ENCODE peak calls at places on chromosomes 12 and 14, in six cellular contexts. H is HCT116, Z is mesendoderm, X is neural progenitor cell, J is MM.1S, E is K562. K is an unnamed sample.

GRCh38 chr14:23829736-23830474 is 123.7 kb upstream of the DHRS4 start:
- DNase-seq in H (peak; percentile 93), J (no peak), E (peak; percentile 1), Z (peak; percentile 28), X (no peak), K (peak; percentile 50)

GRCh38 chr14:90675399-90675798 is 140.8 kb downstream of the TTC7B start:
- DNase-seq in E (no peak), J (no peak), X (no peak), H (no peak), Z (no peak), K (no peak)

GRCh38 chr12:28446031-28446430 is 255.8 kb downstream of the CCDC91 start:
- DNase-seq in Z (no peak), H (no peak), E (no peak), X (no peak), J (no peak), K (no peak)

GRCh38 chr12:96880220-96880619 is 26.8 kb upstream of the NEDD1 start:
- DNase-seq in J (no peak), E (no peak), Z (no peak), X (no peak), H (no peak), K (no peak)

GRCh38 chr12:111455448-111456320 is 50.0 kb downstream of the SH2B3 start:
- DNase-seq in X (no peak), H (no peak), Z (peak; percentile 30), J (no peak), E (no peak), K (no peak)

GRCh38 chr12:53187145-53187899 is 6.6 kb upstream of the CSAD start:
- DNase-seq in H (no peak), E (no peak), J (no peak), X (no peak), Z (no peak), K (no peak)

GRCh38 chr12:50788562-50788961 is 24.7 kb downstream of the ATF1 start:
- DNase-seq in X (no peak), Z (no peak), J (no peak), E (no peak), H (no peak), K (peak; percentile 37)

GRCh38 chr14:59161571-59162175 is 26.8 kb upstream of the DAAM1 start:
- DNase-seq in Z (peak; percentile 48), X (peak; percentile 21), J (no peak), H (peak; percentile 10), E (no peak), K (peak; percentile 5)

GRCh38 chr12:121963341-121964018 is 45.1 kb downstream of the CFAP251 start:
- DNase-seq in J (no peak), H (no peak), X (no peak), E (no peak), Z (no peak), K (no peak)

DNA sequence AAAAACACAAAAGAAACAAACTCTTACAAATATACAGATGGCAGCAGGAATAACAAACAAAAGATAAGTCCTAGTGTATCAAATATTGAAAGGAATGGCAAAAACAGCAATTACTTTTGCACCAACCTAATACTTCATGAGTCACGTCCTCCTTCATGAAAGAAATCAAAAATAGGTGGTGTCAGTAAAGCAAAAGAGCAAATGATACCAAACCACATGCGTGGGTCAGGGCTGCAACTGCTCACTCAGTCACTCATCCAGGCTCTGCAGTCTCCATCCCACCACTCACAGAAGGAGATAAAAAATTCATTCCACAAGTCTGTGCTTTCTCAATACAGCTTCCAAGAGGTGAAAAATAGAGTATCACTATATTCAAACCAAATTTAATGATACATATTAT is 11.7 kb downstream of the ATG14 start:
- DNase-seq in J (no peak), Z (no peak), H (no peak), X (no peak), E (no peak), K (no peak)
- H3K4me2 ChIP-seq in J (no peak overlapping the region), Z (no peak overlapping the region), H (no peak overlapping the region), X (no peak overlapping the region), E (no peak overlapping the region), K (no peak overlapping the region)

DNA sequence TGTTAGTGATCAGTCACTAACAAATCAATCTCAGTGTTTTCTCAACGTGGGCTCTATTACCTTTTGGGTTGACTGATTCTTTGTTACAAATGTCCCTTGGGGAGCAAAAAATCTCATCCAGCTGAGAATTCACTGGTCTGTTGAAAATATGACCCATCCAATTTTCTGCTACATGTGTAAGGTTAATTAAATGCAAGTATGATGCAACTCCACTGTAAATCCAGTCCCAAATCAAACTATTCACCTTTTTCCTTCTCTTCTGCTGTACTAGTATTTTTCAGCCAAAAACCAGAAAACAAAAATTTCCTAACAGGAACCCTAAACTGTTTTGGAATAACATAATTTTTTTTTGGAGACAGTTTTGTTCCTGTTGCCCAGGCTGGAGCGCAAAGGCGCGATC is 2.2 kb downstream of the ERH start:
- DNase-seq in X (no peak), E (no peak), J (no peak), H (no peak), Z (no peak), K (no peak)
- H3K4me2 ChIP-seq in X (peak overlapping the region; percentile 84), E (no peak overlapping the region), J (no peak overlapping the region), H (peak overlapping the region; percentile 92), Z (no peak overlapping the region), K (peak overlapping the region; percentile 97)

GRCh38 chr14:48937796-48938195 is 648.4 kb downstream of the RPS29 start:
- DNase-seq in Z (peak; percentile 55), E (no peak), J (no peak), H (no peak), X (peak; percentile 8), K (no peak)
- H3K4me2 ChIP-seq in Z (no peak overlapping the region), E (no peak overlapping the region), J (no peak overlapping the region), H (no peak overlapping the region), X (no peak overlapping the region), K (no peak overlapping the region)

GRCh38 chr14:68627868-68628604 is 164.8 kb downstream of the ZFP36L1 start:
- DNase-seq in E (no peak), J (no peak), Z (peak; percentile 83), H (peak; percentile 29), X (peak; percentile 88), K (peak; percentile 72)
- H3K4me2 ChIP-seq in E (no peak overlapping the region), J (no peak overlapping the region), Z (peak overlapping the region; percentile 63), H (peak overlapping the region; percentile 75), X (peak overlapping the region; percentile 70), K (peak overlapping the region; percentile 95)

GRCh38 chr14:75527449-75528163 is 5.3 kb downstream of the BATF start:
- DNase-seq in J (no peak), X (no peak), E (no peak), H (no peak), Z (no peak), K (no peak)
- H3K4me2 ChIP-seq in J (no peak overlapping the region), X (no peak overlapping the region), E (no peak overlapping the region), H (no peak overlapping the region), Z (no peak overlapping the region), K (no peak overlapping the region)

DNA sequence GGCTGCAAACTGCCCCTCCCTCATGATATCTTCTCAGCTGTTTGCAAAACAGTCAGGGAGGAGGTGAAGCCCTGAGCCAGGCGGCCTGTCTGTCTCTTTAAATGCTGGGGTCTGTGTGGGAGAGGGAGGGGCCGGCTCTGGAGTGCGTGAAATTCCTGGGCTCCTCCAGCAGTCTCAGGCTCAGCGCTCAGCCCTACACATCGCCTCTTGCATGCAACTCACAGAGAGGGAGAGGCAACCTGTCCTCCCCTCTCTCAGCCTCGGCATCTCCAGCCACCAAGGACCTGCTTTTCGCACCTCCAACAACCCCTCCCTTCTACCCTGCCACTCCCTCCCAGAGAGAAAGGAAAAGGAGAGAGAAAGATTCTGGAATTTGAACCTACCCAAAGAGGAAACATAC is at the start of gene NRXN3:
- DNase-seq in E (no peak), H (no peak), J (no peak), X (peak; percentile 81), Z (peak; percentile 92), K (no peak)
- H3K4me2 ChIP-seq in E (no peak within 1 kb of the TSS), H (peak within 1 kb of the TSS; percentile 11), J (no peak within 1 kb of the TSS), X (peak within 1 kb of the TSS; percentile 77), Z (peak within 1 kb of the TSS; percentile 54), K (no peak within 1 kb of the TSS)

GRCh38 chr14:50967104-50967503 is 22.8 kb upstream of the PYGL start:
- DNase-seq in H (no peak), Z (no peak), J (no peak), E (no peak), X (no peak), K (no peak)
- H3K4me2 ChIP-seq in H (no peak overlapping the region), Z (no peak overlapping the region), J (no peak overlapping the region), E (no peak overlapping the region), X (no peak overlapping the region), K (no peak overlapping the region)

GRCh38 chr14:76920572-76921175 is 94.5 kb downstream of the LRRC74A start:
- DNase-seq in Z (peak; percentile 85), X (peak; percentile 51), E (no peak), J (no peak), H (no peak), K (no peak)
- H3K4me2 ChIP-seq in Z (no peak overlapping the region), X (no peak overlapping the region), E (no peak overlapping the region), J (no peak overlapping the region), H (peak overlapping the region; percentile 79), K (peak overlapping the region; percentile 73)